ENCODE peak calls at places on chromosome 9, in six cellular contexts. N is kidney epithelial cell, T is right lobe of liver, Z is ovary, W is cardiac muscle cell, Q is lower lobe of right lung. U is an unnamed sample.

GRCh38 chr9:14218253-14218652 is 95.7 kb downstream of the NFIB start:
- DNase-seq in T (no peak), W (peak; percentile 46), Z (no peak), N (no peak), Q (no peak), U (no peak)

GRCh38 chr9:107465467-107466451 is 23.8 kb downstream of the KLF4 start:
- DNase-seq in Q (peak; percentile 83), N (no peak), Z (peak; percentile 65), W (peak; percentile 78), T (peak; percentile 53), U (peak; percentile 81)

GRCh38 chr9:33287087-33287490 is 3.2 kb upstream of the NFX1 start:
- DNase-seq in N (no peak), T (peak; percentile 61), Z (no peak), Q (no peak), W (peak; percentile 64), U (peak; percentile 91)

GRCh38 chr9:91884153-91884552 is 65.9 kb downstream of the ROR2 start:
- DNase-seq in Q (no peak), Z (no peak), T (no peak), N (no peak), W (no peak), U (no peak)

GRCh38 chr9:37667706-37668672 is 17.2 kb downstream of the FRMPD1 start:
- DNase-seq in T (no peak), Z (no peak), W (peak; percentile 66), N (no peak), Q (no peak), U (no peak)

GRCh38 chr9:70679845-70680244 is 265.4 kb upstream of the KLF9 start:
- DNase-seq in Q (no peak), Z (no peak), T (no peak), N (no peak), W (no peak), U (peak; percentile 25)

GRCh38 chr9:16221822-16222547 is 648.5 kb downstream of the BNC2 start:
- DNase-seq in W (no peak), T (no peak), N (no peak), Q (no peak), Z (no peak), U (no peak)

GRCh38 chr9:31486630-31487029 is 897.8 kb upstream of the ACO1 start:
- DNase-seq in N (no peak), W (no peak), T (no peak), Z (no peak), Q (no peak), U (no peak)

GRCh38 chr9:4929917-4930316 is 55.2 kb upstream of the JAK2 start:
- DNase-seq in N (no peak), W (no peak), Z (no peak), T (no peak), Q (no peak), U (no peak)

GRCh38 chr9:114112778-114113585 is 13.9 kb upstream of the KIF12 start:
- DNase-seq in Z (peak; percentile 86), N (no peak), W (no peak), T (peak; percentile 62), Q (peak; percentile 70), U (no peak)

GRCh38 chr9:87497604-87498045 is at the start of gene DAPK1:
- DNase-seq in Z (peak; percentile 64), Q (peak; percentile 84), T (peak; percentile 91), N (no peak), W (peak; percentile 91), U (no peak)

GRCh38 chr9:17578911-17579793 is at the start of gene SH3GL2:
- DNase-seq in Q (peak; percentile 73), N (peak; percentile 7), T (no peak), Z (peak; percentile 10), W (peak; percentile 44), U (no peak)

GRCh38 chr9:97386733-97387503 is 25.0 kb upstream of the TDRD7 start:
- DNase-seq in Z (peak; percentile 49), N (no peak), T (peak; percentile 68), W (peak; percentile 83), Q (peak; percentile 79), U (peak; percentile 66)

GRCh38 chr9:26193237-26193636 is 515.0 kb upstream of the TUSC1 start:
- DNase-seq in Z (no peak), T (no peak), W (no peak), Q (no peak), N (no peak), U (no peak)

GRCh38 chr9:94632736-94633135 is 6.6 kb downstream of the FBP1 start:
- DNase-seq in T (no peak), W (no peak), Z (no peak), Q (no peak), N (no peak), U (no peak)

GRCh38 chr9:19788614-19789271 is at the start of gene SLC24A2:
- DNase-seq in Z (no peak), T (no peak), Q (no peak), N (no peak), W (peak; percentile 40), U (no peak)

GRCh38 chr9:129252937-129253819 is 75.1 kb upstream of the IER5L start:
- DNase-seq in Z (no peak), W (no peak), T (no peak), N (no peak), Q (peak; percentile 27), U (no peak)

GRCh38 chr9:79639354-79639753 is 67.6 kb downstream of the TLE4 start:
- DNase-seq in T (no peak), Z (no peak), Q (no peak), W (no peak), N (no peak), U (no peak)

GRCh38 chr9:81492710-81493447 is 196.5 kb downstream of the TLE1 start:
- DNase-seq in N (peak; percentile 78), T (no peak), Z (no peak), Q (no peak), W (no peak), U (no peak)

GRCh38 chr9:90967171-90967570 is 165.6 kb downstream of the SYK start:
- DNase-seq in N (no peak), Q (no peak), Z (no peak), W (no peak), T (no peak), U (no peak)

GRCh38 chr9:87119328-87119881 is 172.1 kb upstream of the GAS1 start:
- DNase-seq in Q (no peak), Z (no peak), T (peak; percentile 65), W (peak; percentile 38), N (no peak), U (no peak)

GRCh38 chr9:92807757-92808725 is 43.4 kb upstream of the BICD2 start:
- DNase-seq in Z (no peak), Q (no peak), T (no peak), W (peak; percentile 1), N (no peak), U (no peak)

DNA sequence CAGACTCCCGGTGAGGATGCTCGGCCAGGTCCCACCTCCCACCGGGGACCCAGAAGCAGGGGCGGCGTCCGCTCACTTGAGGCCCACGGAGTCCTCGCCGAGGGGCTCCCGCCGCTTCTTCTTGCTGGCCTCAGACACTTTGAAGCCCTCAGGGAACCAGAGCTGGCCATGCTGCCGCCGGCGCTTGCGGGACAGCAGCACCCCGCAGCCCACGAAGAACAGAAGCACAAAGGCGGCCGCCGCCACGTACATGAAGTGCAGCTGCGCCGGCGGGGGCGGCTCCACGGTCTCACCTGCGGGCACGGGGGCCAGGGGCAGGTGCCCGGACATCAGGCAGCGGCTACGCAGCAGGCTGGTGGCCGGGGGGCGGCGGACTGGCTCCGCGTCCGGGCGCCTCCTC is 19.4 kb upstream of the SEC16A start:
- DNase-seq in N (no peak), T (no peak), Q (no peak), W (no peak), Z (no peak), U (no peak)
- H3K4me3 ChIP-seq in N (no peak overlapping the region), T (no peak overlapping the region), Q (no peak overlapping the region), W (no peak overlapping the region), Z (no peak overlapping the region), U (no peak overlapping the region)

DNA sequence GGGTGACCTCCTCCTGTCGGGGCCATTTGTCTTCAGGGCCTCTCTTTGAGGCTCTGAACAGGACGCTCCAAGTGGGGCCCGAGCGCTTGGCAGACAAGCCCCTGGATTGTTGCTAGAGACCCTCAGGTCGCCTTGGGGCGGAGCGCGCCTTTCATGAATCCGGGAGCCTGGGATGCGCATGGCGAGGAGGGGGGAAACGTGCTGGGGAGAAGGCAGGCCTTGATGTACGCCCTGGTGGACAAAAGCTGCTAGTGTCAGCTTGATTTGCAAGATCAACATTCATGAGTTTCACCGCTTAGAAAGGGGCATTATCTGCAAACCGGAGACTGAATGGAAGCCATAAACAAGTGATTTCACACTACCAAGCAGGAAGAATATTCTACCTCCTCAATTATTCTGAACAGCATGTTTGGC is 226.3 kb downstream of the SMARCA2 start:
- DNase-seq in T (no peak), Z (peak; percentile 50), W (no peak), Q (no peak), N (no peak), U (peak; percentile 48)
- TF ChIP-seq CTCF in T (no peak), Z (no peak), W (peak; percentile 63), Q (peak; percentile 31), N (peak; percentile 34), U (peak; percentile 15)

DNA sequence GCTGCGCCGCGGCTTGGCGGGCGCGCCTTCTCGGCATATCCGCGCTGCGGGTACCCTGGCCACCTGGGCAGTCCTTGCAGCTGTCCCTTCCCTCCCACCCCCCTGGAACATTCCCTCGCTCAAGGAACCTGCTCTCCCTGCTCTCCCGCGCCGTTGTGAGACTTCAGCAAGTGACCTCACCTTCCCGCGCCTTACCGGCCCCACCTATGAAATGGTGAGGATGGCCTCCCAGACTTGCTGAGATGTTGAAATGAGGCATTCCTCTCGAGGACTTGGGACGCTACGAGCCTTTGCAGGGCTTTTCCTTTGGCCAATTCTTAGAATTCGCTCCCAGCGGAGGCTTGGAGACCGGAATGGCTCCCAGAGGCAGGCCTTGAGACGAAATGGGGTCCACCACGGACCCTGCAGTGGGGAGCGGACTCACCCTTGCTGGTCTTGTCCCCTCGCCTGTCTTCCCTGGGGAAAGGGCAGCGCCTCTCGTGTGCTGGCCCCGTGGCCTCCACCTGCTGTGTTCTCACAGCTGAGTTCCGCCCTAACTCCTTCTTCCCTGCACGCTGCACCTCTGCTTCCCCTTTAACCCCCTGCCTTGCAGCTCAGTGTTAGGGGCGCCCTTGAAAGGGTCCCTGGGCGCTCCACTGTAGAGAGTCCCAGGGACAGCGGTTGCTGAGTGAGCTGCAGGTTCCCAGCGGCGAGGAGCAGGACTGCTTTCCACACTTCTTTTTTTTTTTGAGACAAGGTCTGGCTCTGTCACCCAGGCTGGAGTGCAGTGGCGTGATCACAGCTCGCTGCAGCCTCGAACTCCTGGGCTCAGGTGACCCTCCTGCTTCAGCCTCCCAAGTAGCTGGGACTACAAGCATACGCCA is 907 bp downstream of the HMCN2 start:
- DNase-seq in N (no peak), W (no peak), T (no peak), Q (no peak), Z (no peak), U (no peak)
- H3K4me3 ChIP-seq in N (no peak overlapping the region), W (peak overlapping the region; percentile 31), T (no peak overlapping the region), Q (peak overlapping the region; percentile 49), Z (peak overlapping the region; percentile 24), U (no peak overlapping the region)

GRCh38 chr9:72758944-72759343 is 193.9 kb downstream of the ALDH1A1 start:
- DNase-seq in Q (no peak), N (no peak), T (no peak), Z (no peak), W (no peak), U (no peak)

GRCh38 chr9:72749276-72749675 is 203.6 kb downstream of the ALDH1A1 start:
- DNase-seq in Q (no peak), N (peak; percentile 56), T (no peak), W (no peak), Z (no peak), U (no peak)

GRCh38 chr9:72755836-72756235 is 197.0 kb downstream of the ALDH1A1 start:
- DNase-seq in Z (no peak), Q (no peak), T (no peak), W (no peak), N (no peak), U (no peak)

GRCh38 chr9:72751541-72751940 is 201.3 kb downstream of the ALDH1A1 start:
- DNase-seq in W (no peak), Z (no peak), N (no peak), T (no peak), Q (no peak), U (no peak)

GRCh38 chr9:72753261-72753893 is 199.5 kb downstream of the ALDH1A1 start:
- DNase-seq in N (no peak), W (no peak), Z (no peak), Q (no peak), T (no peak), U (peak; percentile 1)
- TF ChIP-seq CTCF in N (peak; percentile 43), W (peak; percentile 36), Z (no peak), Q (peak; percentile 33), T (peak; percentile 13), U (no peak)